ENCODE peak calls at places on chromosomes 6 and 20, in five cellular contexts. R, X, I, Q and G are unnamed samples.

GRCh38 chr6:24980507-24981384 is 45.0 kb upstream of the RIPOR2 start:
- DNase-seq in Q (no peak), I (no peak), X (peak; percentile 65), R (no peak), G (no peak)

GRCh38 chr20:25984933-25985332 is 288.3 kb upstream of the ZNF337 start:
- DNase-seq in X (no peak), I (no peak), R (no peak), Q (peak; percentile 56), G (no peak)

GRCh38 chr6:33160728-33161323 is 31.4 kb downstream of the COL11A2 start:
- DNase-seq in I (peak; percentile 58), R (peak; percentile 62), X (no peak), Q (peak; percentile 43), G (peak; percentile 84)

GRCh38 chr6:50815436-50816114 is 3.1 kb upstream of the TFAP2B start:
- DNase-seq in R (no peak), Q (no peak), I (peak; percentile 24), X (no peak), G (no peak)

GRCh38 chr6:40738551-40738950 is 151.4 kb upstream of the LRFN2 start:
- DNase-seq in Q (no peak), I (no peak), X (no peak), R (no peak), G (no peak)

GRCh38 chr6:140812636-140813035 is 1320.1 kb upstream of the GJE1 start:
- DNase-seq in Q (no peak), X (no peak), I (no peak), R (no peak), G (no peak)

GRCh38 chr6:28281288-28282064 is at the start of gene PGBD1:
- DNase-seq in Q (peak; percentile 82), I (peak; percentile 46), R (peak; percentile 72), X (peak; percentile 92), G (peak; percentile 39)

GRCh38 chr6:130838971-130839370 is 11.8 kb downstream of the SMLR1 start:
- DNase-seq in I (no peak), Q (no peak), R (no peak), X (no peak), G (no peak)

GRCh38 chr6:36912583-36912982 is 26.8 kb downstream of the C6orf89 start:
- DNase-seq in X (no peak), Q (no peak), R (no peak), I (peak; percentile 75), G (peak; percentile 77)

GRCh38 chr6:42696526-42697267 is 25.7 kb downstream of the PRPH2 start:
- DNase-seq in X (no peak), I (peak; percentile 34), R (no peak), Q (no peak), G (no peak)

GRCh38 chr6:42697268-42697655 is 25.1 kb downstream of the PRPH2 start:
- DNase-seq in R (no peak), X (no peak), Q (no peak), I (no peak), G (no peak)

GRCh38 chr6:42692151-42692911 is 30.1 kb downstream of the PRPH2 start:
- DNase-seq in I (peak; percentile 82), R (no peak), X (no peak), Q (peak; percentile 33), G (peak; percentile 61)

GRCh38 chr6:42693725-42694323 is 28.6 kb downstream of the PRPH2 start:
- DNase-seq in I (no peak), X (no peak), Q (no peak), R (no peak), G (no peak)

DNA sequence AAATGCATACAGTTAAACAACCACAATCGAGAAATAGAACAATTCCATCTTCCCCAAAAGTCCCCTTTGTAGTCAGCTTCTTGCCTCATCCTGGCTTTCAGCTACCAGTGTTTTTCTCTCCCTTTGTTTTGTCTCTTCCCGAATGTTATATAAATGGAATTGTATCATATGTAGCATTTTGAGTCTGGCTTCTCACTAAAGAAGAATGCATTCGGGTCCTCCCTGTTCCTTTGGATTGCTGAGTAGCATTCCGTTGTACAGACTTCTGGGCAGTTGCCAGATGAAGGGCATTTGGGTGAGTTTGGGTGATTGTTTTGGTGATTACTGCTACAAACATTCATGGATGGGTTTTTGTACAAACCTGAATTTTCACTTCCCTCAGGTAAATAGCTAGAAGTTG is 27.8 kb downstream of the PRPH2 start:
- DNase-seq in X (no peak), I (peak; percentile 49), Q (no peak), R (no peak), G (no peak)
- H3K36me3 ChIP-seq in X (peaks cover 12% of the 10 kb centered on the region), I (peaks cover 14% of the 10 kb centered on the region), Q (peaks cover 59% of the 10 kb centered on the region), R (peaks cover 31% of the 10 kb centered on the region), G (peaks cover 3% of the 10 kb centered on the region)

GRCh38 chr6:168314948-168315347 is 4.6 kb downstream of the DACT2 start:
- DNase-seq in Q (no peak), X (no peak), R (no peak), I (no peak), G (peak; percentile 89)
- TF ChIP-seq CTCF in Q (no peak), X (no peak), R (no peak), I (no peak), G (peak; percentile 54)

GRCh38 chr6:68633654-68634502 is 1.2 kb upstream of the ADGRB3 start:
- DNase-seq in Q (no peak), X (no peak), R (no peak), I (no peak), G (no peak)
- H3K4me3 ChIP-seq in Q (peak overlapping the region; percentile 72), X (peak overlapping the region; percentile 86), R (peak overlapping the region; percentile 68), I (peak overlapping the region; percentile 71), G (peak overlapping the region; percentile 51)

DNA sequence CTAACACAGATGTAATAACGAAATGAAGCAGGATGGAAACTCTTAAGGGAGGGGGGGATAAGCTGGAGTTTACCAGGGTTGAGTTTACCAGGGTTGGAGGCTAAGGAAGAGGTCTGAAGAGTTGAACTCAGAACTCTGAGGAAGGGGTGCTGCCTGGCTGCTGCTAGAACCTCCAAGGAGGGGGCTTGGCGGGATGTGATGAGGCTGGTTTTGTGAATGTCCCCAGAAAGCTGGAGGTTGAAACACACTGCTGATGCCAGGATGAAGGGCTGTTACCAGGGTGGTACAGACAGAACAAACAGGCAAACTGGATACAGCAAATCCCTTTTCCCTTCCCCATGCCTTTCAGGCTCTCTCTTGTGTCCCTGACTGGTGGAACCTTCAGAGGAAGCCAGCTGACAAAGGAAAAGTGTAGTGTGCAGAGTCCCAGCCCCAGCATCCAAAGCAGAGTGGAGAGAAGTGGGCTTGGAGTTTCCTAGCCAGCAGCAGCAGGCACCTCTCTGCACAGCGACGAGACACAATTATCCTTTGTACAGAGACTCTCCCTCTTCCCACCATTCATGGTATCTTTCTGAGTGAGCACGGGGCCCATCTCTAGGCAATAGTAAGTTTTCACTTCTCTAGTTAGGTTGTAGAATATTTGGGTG is 23.7 kb downstream of the UBE2V1 start:
- DNase-seq in R (no peak), Q (no peak), I (no peak), X (no peak), G (no peak)
- H3K36me3 ChIP-seq in R (peaks cover 1% of the 10 kb centered on the region), Q (peaks cover 23% of the 10 kb centered on the region), I (peaks cover 16% of the 10 kb centered on the region), X (peaks cover 7% of the 10 kb centered on the region), G (no peaks in the 10 kb centered on the region)

DNA sequence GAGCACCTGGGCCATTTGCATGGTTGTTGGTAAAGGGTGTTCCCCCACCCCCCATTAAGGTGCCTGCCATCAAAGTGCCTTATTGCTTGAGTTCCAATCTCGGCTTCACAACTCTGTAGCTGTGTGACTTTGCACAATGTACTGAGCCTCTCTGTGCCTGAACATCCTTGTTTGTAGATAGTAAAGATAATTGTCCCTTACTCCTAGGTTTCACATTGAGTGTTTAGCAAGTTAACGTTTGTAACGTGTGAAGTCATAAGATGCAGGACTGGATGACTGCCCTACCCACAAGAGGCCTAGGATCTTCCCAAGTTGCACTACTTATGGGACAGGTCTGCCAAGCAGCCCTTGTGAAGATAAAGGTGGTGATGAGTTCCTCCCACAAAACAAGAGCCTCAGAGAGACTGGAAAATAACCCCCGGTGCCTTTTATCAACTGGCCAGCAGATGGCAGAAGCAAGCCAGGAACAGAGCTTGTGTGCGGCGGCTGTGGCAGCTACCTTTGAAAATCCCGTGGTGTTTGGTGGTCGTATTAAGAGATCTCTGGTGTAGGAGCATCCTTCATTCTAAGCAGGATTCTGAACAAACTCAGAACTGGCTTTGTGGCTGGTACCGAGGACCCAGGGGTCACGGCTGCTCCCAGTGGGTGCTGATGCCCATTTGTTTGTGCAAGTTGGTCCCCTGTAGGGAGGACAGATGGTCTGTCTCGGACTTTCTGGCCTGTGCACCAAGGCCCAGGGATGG is 99.1 kb downstream of the CDH26 start:
- DNase-seq in I (peak; percentile 65), R (peak; percentile 52), Q (peak; percentile 65), X (peak; percentile 80), G (peak; percentile 63)
- TF ChIP-seq CTCF in I (peak; percentile 93), R (peak; percentile 45), Q (peak; percentile 89), X (peak; percentile 79), G (peak; percentile 72)

GRCh38 chr6:106084106-106084963 is 1.8 kb upstream of the PRDM1 start:
- DNase-seq in R (no peak), Q (no peak), I (peak; percentile 47), X (peak; percentile 64), G (no peak)

GRCh38 chr6:106084973-106085686 is 1.0 kb upstream of the PRDM1 start:
- DNase-seq in I (no peak), R (no peak), X (no peak), Q (no peak), G (no peak)

GRCh38 chr6:106085984-106086832 is at the start of gene PRDM1:
- DNase-seq in X (peak; percentile 82), Q (peak; percentile 71), R (peak; percentile 92), I (no peak), G (peak; percentile 78)

GRCh38 chr6:106083618-106084017 is 2.5 kb upstream of the PRDM1 start:
- DNase-seq in X (no peak), I (no peak), Q (no peak), R (no peak), G (no peak)

GRCh38 chr6:106085687-106085983 is 501 bp upstream of the PRDM1 start:
- DNase-seq in X (no peak), R (no peak), Q (no peak), I (no peak), G (no peak)
- H3K4me3 ChIP-seq in X (peak overlapping the region; percentile 63), R (peak overlapping the region; percentile 37), Q (peak overlapping the region; percentile 59), I (peak overlapping the region; percentile 64), G (peak overlapping the region; percentile 41)

GRCh38 chr20:4190792-4191519 is 175.6 kb upstream of the RNF24 start:
- DNase-seq in X (no peak), R (no peak), Q (no peak), I (no peak), G (no peak)

GRCh38 chr20:4193053-4193452 is 177.7 kb upstream of the RNF24 start:
- DNase-seq in R (no peak), X (no peak), Q (no peak), I (no peak), G (no peak)

GRCh38 chr20:4192378-4193048 is 177.2 kb upstream of the RNF24 start:
- DNase-seq in I (peak; percentile 7), R (no peak), X (no peak), Q (no peak), G (no peak)

GRCh38 chr20:4187147-4187546 is 171.8 kb upstream of the RNF24 start:
- DNase-seq in Q (no peak), R (no peak), X (no peak), I (no peak), G (no peak)

DNA sequence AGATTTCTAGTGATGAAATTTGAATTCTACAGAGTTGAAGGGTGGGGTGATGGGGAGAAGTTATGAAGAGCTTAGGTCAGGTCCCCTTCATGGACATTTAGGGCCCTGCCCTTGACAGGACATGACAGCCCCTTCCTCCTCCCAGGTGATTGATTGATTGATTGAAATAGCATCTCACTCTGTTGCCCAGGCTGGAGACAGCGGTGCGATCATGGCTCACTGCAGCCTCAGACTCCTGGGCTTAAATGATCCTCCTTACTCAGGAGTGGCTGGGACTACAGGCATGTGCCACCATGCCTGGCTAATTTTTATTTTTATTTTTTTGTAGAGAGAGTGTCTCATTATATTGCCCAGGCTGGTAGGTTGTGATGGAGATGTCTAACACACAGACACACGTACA is 174.0 kb upstream of the RNF24 start:
- DNase-seq in R (no peak), I (no peak), Q (no peak), X (no peak), G (no peak)
- H3K36me3 ChIP-seq in R (no peaks in the 10 kb centered on the region), I (no peaks in the 10 kb centered on the region), Q (peaks cover 6% of the 10 kb centered on the region), X (no peaks in the 10 kb centered on the region), G (peaks cover under 1% of the 10 kb centered on the region)